ENCODE peak calls at places on chromosomes 12 and 14, in five cellular contexts. One of them, this sample, is unnamed.

GRCh38 chr14:98925362-98926040 is 346.5 kb downstream of the BCL11B start:
- DNase-seq in H9: no peak
- DNase-seq in neuronal stem cell: no peak
- DNase-seq in neural progenitor cell: no peak
- DNase-seq in PC-9: no peak
- DNase-seq in this sample: no peak

GRCh38 chr12:15851919-15852318 is 30.3 kb upstream of the STRAP start:
- DNase-seq in H9: no peak
- DNase-seq in neuronal stem cell: no peak
- DNase-seq in neural progenitor cell: no peak
- DNase-seq in PC-9: peak
- DNase-seq in this sample: no peak

GRCh38 chr12:97324471-97324870 is 138.1 kb upstream of the RMST start:
- DNase-seq in H9: no peak
- DNase-seq in neuronal stem cell: no peak
- DNase-seq in neural progenitor cell: no peak
- DNase-seq in PC-9: no peak
- DNase-seq in this sample: no peak

GRCh38 chr12:11685261-11685660 is 35.8 kb downstream of the ETV6 start:
- DNase-seq in H9: no peak
- DNase-seq in neuronal stem cell: no peak
- DNase-seq in neural progenitor cell: no peak
- DNase-seq in PC-9: no peak
- DNase-seq in this sample: no peak

GRCh38 chr14:37466003-37466622 is 128.9 kb downstream of the FOXA1 start:
- DNase-seq in H9: no peak
- DNase-seq in neuronal stem cell: no peak
- DNase-seq in neural progenitor cell: no peak
- DNase-seq in PC-9: no peak
- DNase-seq in this sample: no peak

GRCh38 chr14:32190713-32191112 is 11.1 kb upstream of the RNU6-7 start:
- DNase-seq in H9: no peak
- DNase-seq in neuronal stem cell: no peak
- DNase-seq in neural progenitor cell: no peak
- DNase-seq in PC-9: no peak
- DNase-seq in this sample: no peak

GRCh38 chr12:104314242-104314614 is 10.7 kb downstream of the EID3 start:
- DNase-seq in H9: no peak
- DNase-seq in neuronal stem cell: no peak
- DNase-seq in neural progenitor cell: no peak
- DNase-seq in PC-9: peak
- DNase-seq in this sample: no peak

GRCh38 chr14:100652739-100653138 is 65.5 kb upstream of the BEGAIN start:
- DNase-seq in H9: no peak
- DNase-seq in neuronal stem cell: no peak
- DNase-seq in neural progenitor cell: no peak
- DNase-seq in PC-9: no peak
- DNase-seq in this sample: no peak

GRCh38 chr12:112855375-112855774 is 51.4 kb upstream of the OAS1 start:
- DNase-seq in H9: peak
- DNase-seq in neuronal stem cell: no peak
- DNase-seq in neural progenitor cell: peak
- DNase-seq in PC-9: no peak
- DNase-seq in this sample: no peak

GRCh38 chr14:69941768-69942742 is 62.8 kb downstream of the SMOC1 start:
- DNase-seq in H9: no peak
- DNase-seq in neuronal stem cell: no peak
- DNase-seq in neural progenitor cell: no peak
- DNase-seq in PC-9: no peak
- DNase-seq in this sample: no peak

GRCh38 chr14:32043624-32044023 is 33.5 kb upstream of the ARHGAP5 start:
- DNase-seq in H9: no peak
- DNase-seq in neuronal stem cell: no peak
- DNase-seq in neural progenitor cell: no peak
- DNase-seq in PC-9: no peak
- DNase-seq in this sample: no peak

GRCh38 chr14:68795602-68796417 is 2.9 kb upstream of the ZFP36L1 start:
- DNase-seq in H9: peak
- DNase-seq in neuronal stem cell: no peak
- DNase-seq in neural progenitor cell: peak
- DNase-seq in PC-9: peak
- DNase-seq in this sample: no peak

GRCh38 chr14:77043984-77044485 is 15.5 kb upstream of the IRF2BPL start:
- DNase-seq in H9: no peak
- DNase-seq in neuronal stem cell: no peak
- DNase-seq in neural progenitor cell: no peak
- DNase-seq in PC-9: no peak
- DNase-seq in this sample: no peak

DNA sequence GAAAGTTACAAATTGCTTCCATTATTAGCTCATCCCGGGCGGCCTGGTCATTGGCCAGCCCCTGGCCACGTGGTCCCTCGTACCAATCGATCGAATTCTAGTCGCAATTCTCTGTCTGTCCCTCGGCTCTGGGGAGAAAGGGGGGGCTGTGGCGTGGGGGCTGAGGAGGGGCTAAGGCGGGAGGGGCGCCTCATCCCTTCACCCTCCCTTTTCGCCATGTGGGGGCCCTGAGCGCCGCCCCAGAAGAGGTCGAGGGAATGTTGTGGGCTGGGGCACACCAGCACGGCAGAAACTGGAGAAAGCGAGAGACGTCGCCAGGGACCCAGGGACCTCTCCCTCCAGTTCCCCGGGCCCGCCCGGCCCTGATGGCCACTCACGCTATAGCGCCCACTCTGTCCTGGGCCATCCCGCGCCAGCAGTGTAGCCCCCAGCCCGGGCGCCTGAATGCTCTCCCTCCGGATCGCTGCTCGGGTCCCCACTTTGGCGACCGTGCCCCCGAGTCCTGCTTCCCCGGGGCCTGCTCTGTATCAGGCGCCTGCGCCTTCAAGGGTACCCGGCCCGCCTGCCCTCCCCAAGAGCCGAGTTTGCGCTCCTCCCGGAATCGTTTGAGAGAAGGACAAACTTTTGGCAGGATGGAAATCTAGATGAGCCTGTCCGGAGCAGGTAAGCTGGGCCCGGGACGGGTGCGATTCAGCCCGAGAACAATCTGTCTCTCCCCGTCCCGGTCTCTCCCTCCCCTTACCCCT is 62.7 kb downstream of the SMUG1 start:
- DNase-seq in H9: no peak
- DNase-seq in neuronal stem cell: no peak
- DNase-seq in neural progenitor cell: peak
- DNase-seq in PC-9: no peak
- DNase-seq in this sample: no peak
- H2AFZ ChIP-seq in H9: no peak
- H2AFZ ChIP-seq in neuronal stem cell: peak
- H2AFZ ChIP-seq in neural progenitor cell: peak
- H2AFZ ChIP-seq in PC-9: no peak
- H2AFZ ChIP-seq in this sample: peak

GRCh38 chr12:76276499-76277151 is 71.6 kb downstream of the BBS10 start:
- DNase-seq in H9: no peak
- DNase-seq in neuronal stem cell: no peak
- DNase-seq in neural progenitor cell: no peak
- DNase-seq in PC-9: no peak
- DNase-seq in this sample: no peak
- H3K4me2 ChIP-seq in H9: no peak
- H3K4me2 ChIP-seq in neuronal stem cell: no peak
- H3K4me2 ChIP-seq in neural progenitor cell: no peak
- H3K4me2 ChIP-seq in PC-9: no peak
- H3K4me2 ChIP-seq in this sample: no peak

GRCh38 chr12:109489955-109490565 is 12.6 kb downstream of the UBE3B start:
- DNase-seq in H9: no peak
- DNase-seq in neuronal stem cell: no peak
- DNase-seq in neural progenitor cell: no peak
- DNase-seq in PC-9: no peak
- DNase-seq in this sample: no peak
- H3K27ac ChIP-seq in H9: no peak
- H3K27ac ChIP-seq in neuronal stem cell: no peak
- H3K27ac ChIP-seq in neural progenitor cell: no peak
- H3K27ac ChIP-seq in PC-9: no peak
- H3K27ac ChIP-seq in this sample: no peak

GRCh38 chr14:54219281-54220121 is 177.3 kb upstream of the CDKN3 start:
- DNase-seq in H9: peak
- DNase-seq in neuronal stem cell: no peak
- DNase-seq in neural progenitor cell: peak
- DNase-seq in PC-9: no peak
- DNase-seq in this sample: no peak
- H2AFZ ChIP-seq in H9: no peak
- H2AFZ ChIP-seq in neuronal stem cell: peak
- H2AFZ ChIP-seq in neural progenitor cell: no peak
- H2AFZ ChIP-seq in PC-9: no peak
- H2AFZ ChIP-seq in this sample: peak

This sample was measured in keratinocyte.